ENCODE peak calls at places on chromosomes 7 and 10, in five cellular contexts. A, N, K, Q and J are unnamed samples.

GRCh38 chr10:133336131-133337078 is at the start of gene CALY:
- DNase-seq in A (no peak), N (no peak), K (peak; percentile 46), Q (peak; percentile 75), J (peak; percentile 83)

GRCh38 chr10:14478639-14479038 is 147.9 kb upstream of the FRMD4A start:
- DNase-seq in A (peak; percentile 70), N (no peak), K (no peak), Q (peak; percentile 85), J (peak; percentile 35)

GRCh38 chr7:22781230-22781711 is 41.4 kb downstream of the TOMM7 start:
- DNase-seq in A (peak; percentile 66), N (no peak), K (no peak), Q (no peak), J (no peak)

GRCh38 chr10:3783721-3784432 is 1.1 kb downstream of the KLF6 start:
- DNase-seq in A (no peak), N (no peak), K (no peak), Q (peak; percentile 98), J (peak; percentile 24)

GRCh38 chr10:6929157-6929830 is 349.2 kb upstream of the PRKCQ start:
- DNase-seq in A (no peak), N (peak; percentile 57), K (peak; percentile 58), Q (no peak), J (no peak)

GRCh38 chr7:112798199-112799159 is 8.3 kb upstream of the TMEM168 start:
- DNase-seq in A (no peak), N (no peak), K (no peak), Q (no peak), J (no peak)

GRCh38 chr7:140672382-140673062 is at the start of gene ADCK2:
- DNase-seq in A (peak; percentile 69), N (no peak), K (peak; percentile 49), Q (peak; percentile 66), J (peak; percentile 52)

GRCh38 chr10:69481280-69481679 is 30.0 kb downstream of the TSPAN15 start:
- DNase-seq in A (no peak), N (no peak), K (peak; percentile 72), Q (no peak), J (no peak)

GRCh38 chr10:34320265-34320664 is 494.8 kb downstream of the PARD3 start:
- DNase-seq in A (no peak), N (no peak), K (no peak), Q (peak; percentile 26), J (no peak)

GRCh38 chr10:73590881-73591577 is at the start of gene USP54:
- DNase-seq in A (no peak), N (no peak), K (peak; percentile 9), Q (no peak), J (peak; percentile 5)

GRCh38 chr7:149723082-149723767 is 50.2 kb downstream of the ZNF467 start:
- DNase-seq in A (no peak), N (no peak), K (no peak), Q (no peak), J (no peak)

GRCh38 chr7:148825338-148825737 is 58.8 kb downstream of the EZH2 start:
- DNase-seq in A (no peak), N (no peak), K (no peak), Q (no peak), J (no peak)

GRCh38 chr7:114140561-114140960 is 221.8 kb upstream of the PPP1R3A start:
- DNase-seq in A (no peak), N (no peak), K (no peak), Q (no peak), J (no peak)

GRCh38 chr7:139490130-139490529 is 6.7 kb upstream of the KLRG2 start:
- DNase-seq in A (no peak), N (no peak), K (no peak), Q (no peak), J (no peak)

GRCh38 chr7:44434201-44434600 is 56.3 kb downstream of the NUDCD3 start:
- DNase-seq in A (no peak), N (no peak), K (no peak), Q (no peak), J (no peak)

GRCh38 chr10:85594239-85594638 is 772.4 kb downstream of the GRID1 start:
- DNase-seq in A (no peak), N (no peak), K (no peak), Q (no peak), J (no peak)

GRCh38 chr7:33805630-33806233 is 99.6 kb upstream of the BMPER start:
- DNase-seq in A (no peak), N (no peak), K (no peak), Q (no peak), J (no peak)

GRCh38 chr7:44565795-44566559 is 7.7 kb downstream of the DDX56 start:
- DNase-seq in A (no peak), N (no peak), K (no peak), Q (no peak), J (no peak)

GRCh38 chr7:116610210-116610609 is 61.8 kb upstream of the MET start:
- DNase-seq in A (no peak), N (no peak), K (no peak), Q (no peak), J (no peak)

GRCh38 chr7:43482679-43483252 is 100.1 kb upstream of the STK17A start:
- DNase-seq in A (no peak), N (no peak), K (no peak), Q (no peak), J (no peak)

GRCh38 chr10:44064317-44064716 is 320.6 kb downstream of the CXCL12 start:
- DNase-seq in A (no peak), N (no peak), K (no peak), Q (no peak), J (no peak)

GRCh38 chr7:99008921-99009530 is 130.7 kb downstream of the TRRAP start:
- DNase-seq in A (no peak), N (no peak), K (no peak), Q (no peak), J (no peak)

GRCh38 chr7:123199869-123200268 is at the start of gene SLC13A1:
- DNase-seq in A (no peak), N (no peak), K (no peak), Q (no peak), J (no peak)

GRCh38 chr10:132096223-132096622 is 30.5 kb downstream of the JAKMIP3 start:
- DNase-seq in A (peak; percentile 67), N (no peak), K (peak; percentile 22), Q (no peak), J (no peak)